ENCODE peak calls at places on chromosomes 11 and 22, in five cellular contexts. One of them, this sample, is unnamed.

GRCh38 chr11:2834893-2835767 is 50.4 kb downstream of the CDKN1C start:
- DNase-seq in adrenal gland: no peak
- DNase-seq in thoracic aorta: no peak
- DNase-seq in MM.1S: no peak
- DNase-seq in fibroblast of the aortic adventitia: no peak
- DNase-seq in this sample: no peak

GRCh38 chr22:39527481-39527961 is 5.0 kb downstream of the RPS19BP1 start:
- DNase-seq in adrenal gland: peak; percentile 66
- DNase-seq in thoracic aorta: no peak
- DNase-seq in MM.1S: peak; percentile 56
- DNase-seq in fibroblast of the aortic adventitia: no peak
- DNase-seq in this sample: no peak

GRCh38 chr11:120529214-120529613 is 17.7 kb downstream of the GRIK4 start:
- DNase-seq in adrenal gland: peak; percentile 6
- DNase-seq in thoracic aorta: no peak
- DNase-seq in MM.1S: no peak
- DNase-seq in fibroblast of the aortic adventitia: no peak
- DNase-seq in this sample: no peak

GRCh38 chr22:22820626-22821025 is 67.0 kb upstream of the IGLL5 start:
- DNase-seq in adrenal gland: no peak
- DNase-seq in thoracic aorta: no peak
- DNase-seq in MM.1S: peak; percentile 13
- DNase-seq in fibroblast of the aortic adventitia: no peak
- DNase-seq in this sample: no peak

GRCh38 chr11:36212507-36212906 is 76.7 kb downstream of the COMMD9 start:
- DNase-seq in adrenal gland: no peak
- DNase-seq in thoracic aorta: no peak
- DNase-seq in MM.1S: no peak
- DNase-seq in fibroblast of the aortic adventitia: no peak
- DNase-seq in this sample: no peak

GRCh38 chr11:116086426-116086825 is 582.2 kb upstream of the CADM1 start:
- DNase-seq in adrenal gland: no peak
- DNase-seq in thoracic aorta: no peak
- DNase-seq in MM.1S: peak; percentile 24
- DNase-seq in fibroblast of the aortic adventitia: no peak
- DNase-seq in this sample: no peak

GRCh38 chr22:19959043-19959586 is 17.5 kb upstream of the TXNRD2 start:
- DNase-seq in adrenal gland: peak; percentile 93
- DNase-seq in thoracic aorta: peak; percentile 59
- DNase-seq in MM.1S: no peak
- DNase-seq in fibroblast of the aortic adventitia: peak; percentile 56
- DNase-seq in this sample: no peak

GRCh38 chr11:2120359-2121100 is 18.7 kb downstream of the IGF2 start:
- DNase-seq in adrenal gland: no peak
- DNase-seq in thoracic aorta: no peak
- DNase-seq in MM.1S: no peak
- DNase-seq in fibroblast of the aortic adventitia: no peak
- DNase-seq in this sample: no peak

GRCh38 chr11:47916361-47916841 is 64.0 kb upstream of the PTPRJ start:
- DNase-seq in adrenal gland: peak; percentile 74
- DNase-seq in thoracic aorta: no peak
- DNase-seq in MM.1S: no peak
- DNase-seq in fibroblast of the aortic adventitia: peak; percentile 99
- DNase-seq in this sample: no peak

GRCh38 chr22:30009478-30009877 is 70.8 kb upstream of the HORMAD2 start:
- DNase-seq in adrenal gland: no peak
- DNase-seq in thoracic aorta: no peak
- DNase-seq in MM.1S: no peak
- DNase-seq in fibroblast of the aortic adventitia: no peak
- DNase-seq in this sample: no peak

GRCh38 chr11:57424802-57425564 is 1.9 kb downstream of the SLC43A3 start:
- DNase-seq in adrenal gland: peak; percentile 64
- DNase-seq in thoracic aorta: peak; percentile 69
- DNase-seq in MM.1S: peak; percentile 61
- DNase-seq in fibroblast of the aortic adventitia: peak; percentile 89
- DNase-seq in this sample: peak; percentile 86

GRCh38 chr22:27972732-27973698 is 54.0 kb upstream of the PITPNB start:
- DNase-seq in adrenal gland: no peak
- DNase-seq in thoracic aorta: no peak
- DNase-seq in MM.1S: no peak
- DNase-seq in fibroblast of the aortic adventitia: peak; percentile 58
- DNase-seq in this sample: no peak

GRCh38 chr11:103380031-103380430 is 270.8 kb downstream of the DYNC2H1 start:
- DNase-seq in adrenal gland: no peak
- DNase-seq in thoracic aorta: no peak
- DNase-seq in MM.1S: no peak
- DNase-seq in fibroblast of the aortic adventitia: no peak
- DNase-seq in this sample: no peak

GRCh38 chr22:28716686-28717085 is 24.9 kb downstream of the CHEK2 start:
- DNase-seq in adrenal gland: no peak
- DNase-seq in thoracic aorta: no peak
- DNase-seq in MM.1S: no peak
- DNase-seq in fibroblast of the aortic adventitia: no peak
- DNase-seq in this sample: no peak

GRCh38 chr22:41237707-41238569 is 2.8 kb downstream of the CHADL start:
- DNase-seq in adrenal gland: no peak
- DNase-seq in thoracic aorta: no peak
- DNase-seq in MM.1S: peak; percentile 87
- DNase-seq in fibroblast of the aortic adventitia: no peak
- DNase-seq in this sample: peak; percentile 86

GRCh38 chr11:119891392-119891791 is 162.4 kb upstream of the NECTIN1 start:
- DNase-seq in adrenal gland: no peak
- DNase-seq in thoracic aorta: no peak
- DNase-seq in MM.1S: no peak
- DNase-seq in fibroblast of the aortic adventitia: no peak
- DNase-seq in this sample: no peak

GRCh38 chr11:47979378-47980092 is 824 bp upstream of the PTPRJ start:
- DNase-seq in adrenal gland: no peak
- DNase-seq in thoracic aorta: no peak
- DNase-seq in MM.1S: no peak
- DNase-seq in fibroblast of the aortic adventitia: no peak
- DNase-seq in this sample: no peak

GRCh38 chr11:68153742-68154141 is 32.6 kb upstream of the CHKA start:
- DNase-seq in adrenal gland: no peak
- DNase-seq in thoracic aorta: no peak
- DNase-seq in MM.1S: no peak
- DNase-seq in fibroblast of the aortic adventitia: no peak
- DNase-seq in this sample: no peak

GRCh38 chr11:61694971-61695706 is 14.9 kb downstream of the DAGLA start:
- DNase-seq in adrenal gland: peak; percentile 48
- DNase-seq in thoracic aorta: no peak
- DNase-seq in MM.1S: no peak
- DNase-seq in fibroblast of the aortic adventitia: no peak
- DNase-seq in this sample: no peak

GRCh38 chr22:22070371-22070824 is 87.8 kb upstream of the TOP3B start:
- DNase-seq in adrenal gland: no peak
- DNase-seq in thoracic aorta: no peak
- DNase-seq in MM.1S: no peak
- DNase-seq in fibroblast of the aortic adventitia: no peak
- DNase-seq in this sample: no peak

GRCh38 chr22:49525776-49526535 is 301.7 kb downstream of the BRD1 start:
- DNase-seq in adrenal gland: no peak
- DNase-seq in thoracic aorta: no peak
- DNase-seq in MM.1S: no peak
- DNase-seq in fibroblast of the aortic adventitia: no peak
- DNase-seq in this sample: no peak

GRCh38 chr11:115808351-115808940 is 304.2 kb upstream of the CADM1 start:
- DNase-seq in adrenal gland: no peak
- DNase-seq in thoracic aorta: no peak
- DNase-seq in MM.1S: no peak
- DNase-seq in fibroblast of the aortic adventitia: no peak
- DNase-seq in this sample: no peak

GRCh38 chr22:46456818-46457163 is 80.6 kb downstream of the CELSR1 start:
- DNase-seq in adrenal gland: no peak
- DNase-seq in thoracic aorta: no peak
- DNase-seq in MM.1S: no peak
- DNase-seq in fibroblast of the aortic adventitia: no peak
- DNase-seq in this sample: no peak

GRCh38 chr22:45334068-45334467 is 24.3 kb downstream of the FAM118A start:
- DNase-seq in adrenal gland: no peak
- DNase-seq in thoracic aorta: no peak
- DNase-seq in MM.1S: no peak
- DNase-seq in fibroblast of the aortic adventitia: peak; percentile 39
- DNase-seq in this sample: no peak

GRCh38 chr22:35465109-35465701 is 65.3 kb downstream of the MCM5 start:
- DNase-seq in adrenal gland: peak; percentile 28
- DNase-seq in thoracic aorta: no peak
- DNase-seq in MM.1S: no peak
- DNase-seq in fibroblast of the aortic adventitia: no peak
- DNase-seq in this sample: no peak

GRCh38 chr22:38826386-38826785 is 17.4 kb downstream of the NPTXR start:
- DNase-seq in adrenal gland: no peak
- DNase-seq in thoracic aorta: no peak
- DNase-seq in MM.1S: no peak
- DNase-seq in fibroblast of the aortic adventitia: no peak
- DNase-seq in this sample: no peak

GRCh38 chr11:74683941-74684481 is 47.2 kb downstream of the CHRDL2 start:
- DNase-seq in adrenal gland: no peak
- DNase-seq in thoracic aorta: no peak
- DNase-seq in MM.1S: no peak
- DNase-seq in fibroblast of the aortic adventitia: peak; percentile 40
- DNase-seq in this sample: no peak

GRCh38 chr22:43183496-43184263 is 3.3 kb downstream of the TTLL12 start:
- DNase-seq in adrenal gland: no peak
- DNase-seq in thoracic aorta: no peak
- DNase-seq in MM.1S: no peak
- DNase-seq in fibroblast of the aortic adventitia: peak; percentile 40
- DNase-seq in this sample: no peak

GRCh38 chr11:68889948-68890446 is 13.6 kb downstream of the MRPL21 start:
- DNase-seq in adrenal gland: peak; percentile 46
- DNase-seq in thoracic aorta: no peak
- DNase-seq in MM.1S: no peak
- DNase-seq in fibroblast of the aortic adventitia: peak; percentile 94
- DNase-seq in this sample: no peak

GRCh38 chr11:92527467-92527866 is 302.8 kb downstream of the FAT3 start:
- DNase-seq in adrenal gland: no peak
- DNase-seq in thoracic aorta: no peak
- DNase-seq in MM.1S: no peak
- DNase-seq in fibroblast of the aortic adventitia: no peak
- DNase-seq in this sample: no peak

GRCh38 chr11:119618208-119618909 is 110.6 kb downstream of the NECTIN1 start:
- DNase-seq in adrenal gland: peak; percentile 41
- DNase-seq in thoracic aorta: no peak
- DNase-seq in MM.1S: no peak
- DNase-seq in fibroblast of the aortic adventitia: no peak
- DNase-seq in this sample: no peak

GRCh38 chr11:116138280-116138679 is 634.1 kb upstream of the CADM1 start:
- DNase-seq in adrenal gland: no peak
- DNase-seq in thoracic aorta: no peak
- DNase-seq in MM.1S: no peak
- DNase-seq in fibroblast of the aortic adventitia: no peak
- DNase-seq in this sample: no peak

GRCh38 chr22:50724616-50725015 is 13.4 kb upstream of the ACR start:
- DNase-seq in adrenal gland: no peak
- DNase-seq in thoracic aorta: no peak
- DNase-seq in MM.1S: no peak
- DNase-seq in fibroblast of the aortic adventitia: no peak
- DNase-seq in this sample: no peak

GRCh38 chr11:71333473-71333872 is 81.1 kb upstream of the SHANK2 start:
- DNase-seq in adrenal gland: no peak
- DNase-seq in thoracic aorta: no peak
- DNase-seq in MM.1S: no peak
- DNase-seq in fibroblast of the aortic adventitia: no peak
- DNase-seq in this sample: no peak

GRCh38 chr11:35852056-35852455 is 91.8 kb upstream of the LDLRAD3 start:
- DNase-seq in adrenal gland: peak; percentile 34
- DNase-seq in thoracic aorta: no peak
- DNase-seq in MM.1S: no peak
- DNase-seq in fibroblast of the aortic adventitia: peak; percentile 6
- DNase-seq in this sample: no peak

GRCh38 chr11:296976-297665 is 2.2 kb downstream of the IFITM5 start:
- DNase-seq in adrenal gland: no peak
- DNase-seq in thoracic aorta: no peak
- DNase-seq in MM.1S: no peak
- DNase-seq in fibroblast of the aortic adventitia: peak; percentile 61
- DNase-seq in this sample: no peak

GRCh38 chr11:298406-299065 is 790 bp downstream of the IFITM5 start:
- DNase-seq in adrenal gland: no peak
- DNase-seq in thoracic aorta: no peak
- DNase-seq in MM.1S: no peak
- DNase-seq in fibroblast of the aortic adventitia: no peak
- DNase-seq in this sample: no peak

GRCh38 chr11:297666-298405 is 1.5 kb downstream of the IFITM5 start:
- DNase-seq in adrenal gland: no peak
- DNase-seq in thoracic aorta: no peak
- DNase-seq in MM.1S: no peak
- DNase-seq in fibroblast of the aortic adventitia: peak; percentile 63
- DNase-seq in this sample: peak; percentile 9

GRCh38 chr11:299081-299891 is at the start of gene IFITM5:
- DNase-seq in adrenal gland: no peak
- DNase-seq in thoracic aorta: no peak
- DNase-seq in MM.1S: no peak
- DNase-seq in fibroblast of the aortic adventitia: no peak
- DNase-seq in this sample: no peak

GRCh38 chr11:299951-300735 is 817 bp upstream of the IFITM5 start:
- DNase-seq in adrenal gland: no peak
- DNase-seq in thoracic aorta: no peak
- DNase-seq in MM.1S: no peak
- DNase-seq in fibroblast of the aortic adventitia: peak; percentile 68
- DNase-seq in this sample: no peak
- TF ChIP-seq CTCF in adrenal gland: no peak
- TF ChIP-seq CTCF in thoracic aorta: no peak
- TF ChIP-seq CTCF in MM.1S: no peak
- TF ChIP-seq CTCF in fibroblast of the aortic adventitia: peak; percentile 28
- TF ChIP-seq CTCF in this sample: peak; percentile 17

GRCh38 chr11:46537851-46538295 is 56.0 kb downstream of the AMBRA1 start:
- DNase-seq in adrenal gland: peak; percentile 67
- DNase-seq in thoracic aorta: no peak
- DNase-seq in MM.1S: peak; percentile 72
- DNase-seq in fibroblast of the aortic adventitia: peak; percentile 84
- DNase-seq in this sample: no peak
- TF ChIP-seq CTCF in adrenal gland: peak; percentile 87
- TF ChIP-seq CTCF in thoracic aorta: peak; percentile 69
- TF ChIP-seq CTCF in MM.1S: peak; percentile 97
- TF ChIP-seq CTCF in fibroblast of the aortic adventitia: peak; percentile 97
- TF ChIP-seq CTCF in this sample: peak; percentile 93

DNA sequence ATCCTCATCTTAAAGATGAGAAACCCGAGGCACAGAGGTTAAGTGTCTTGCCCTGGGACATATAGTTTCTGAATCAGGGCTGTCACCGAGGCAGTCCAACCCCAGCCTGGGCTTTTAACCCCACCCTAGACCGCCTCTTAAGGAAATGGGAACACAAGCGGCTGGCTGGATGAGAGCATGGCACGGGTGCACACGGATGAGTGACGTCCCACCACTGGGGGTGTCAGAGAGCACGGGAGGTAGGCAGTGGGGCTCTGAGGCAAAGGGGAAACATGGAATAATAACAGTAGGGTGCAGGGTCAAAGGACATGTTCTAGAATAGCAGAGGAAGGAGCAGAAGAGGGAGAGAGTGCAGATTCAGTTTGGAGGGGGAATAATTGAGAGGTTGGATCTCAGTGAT is 22.3 kb downstream of the PPFIBP2 start:
- DNase-seq in adrenal gland: no peak
- DNase-seq in thoracic aorta: no peak
- DNase-seq in MM.1S: no peak
- DNase-seq in fibroblast of the aortic adventitia: no peak
- DNase-seq in this sample: no peak
- TF ChIP-seq CTCF in adrenal gland: no peak
- TF ChIP-seq CTCF in thoracic aorta: no peak
- TF ChIP-seq CTCF in MM.1S: no peak
- TF ChIP-seq CTCF in fibroblast of the aortic adventitia: no peak
- TF ChIP-seq CTCF in this sample: peak; percentile 22

GRCh38 chr11:65315866-65316233 is 1.2 kb downstream of the CDC42EP2 start:
- DNase-seq in adrenal gland: no peak
- DNase-seq in thoracic aorta: no peak
- DNase-seq in MM.1S: no peak
- DNase-seq in fibroblast of the aortic adventitia: no peak
- DNase-seq in this sample: no peak
- TF ChIP-seq CTCF in adrenal gland: no peak
- TF ChIP-seq CTCF in thoracic aorta: peak; percentile 31
- TF ChIP-seq CTCF in MM.1S: peak; percentile 8
- TF ChIP-seq CTCF in fibroblast of the aortic adventitia: no peak
- TF ChIP-seq CTCF in this sample: no peak